ENCODE peak calls at places on chromosomes 16 and 17, in five cellular contexts. One of them, this sample, is unnamed.

GRCh38 chr17:66466933-66467367 is 164.5 kb downstream of the PRKCA start:
- DNase-seq in PC-3: peak; percentile 99
- DNase-seq in neural progenitor cell: no peak
- DNase-seq in DND-41: no peak
- DNase-seq in fibroblast of lung: peak; percentile 99
- DNase-seq in this sample: no peak

GRCh38 chr16:14564323-14564722 is 65.7 kb downstream of the PARN start:
- DNase-seq in fibroblast of lung: no peak
- DNase-seq in neural progenitor cell: no peak
- DNase-seq in PC-3: peak; percentile 68
- DNase-seq in DND-41: no peak
- DNase-seq in this sample: no peak

GRCh38 chr17:62966426-62967110 is 533 bp downstream of the TANC2 start:
- DNase-seq in DND-41: peak; percentile 26
- DNase-seq in neural progenitor cell: peak; percentile 73
- DNase-seq in PC-3: peak; percentile 41
- DNase-seq in fibroblast of lung: no peak
- DNase-seq in this sample: no peak

GRCh38 chr16:88359008-88359407 is 23.8 kb upstream of the ZNF469 start:
- DNase-seq in neural progenitor cell: no peak
- DNase-seq in DND-41: no peak
- DNase-seq in PC-3: no peak
- DNase-seq in fibroblast of lung: no peak
- DNase-seq in this sample: no peak

GRCh38 chr17:38451840-38452529 is 23.7 kb downstream of the ARHGAP23 start:
- DNase-seq in neural progenitor cell: peak; percentile 65
- DNase-seq in PC-3: no peak
- DNase-seq in fibroblast of lung: peak; percentile 82
- DNase-seq in DND-41: peak; percentile 19
- DNase-seq in this sample: peak; percentile 42

GRCh38 chr16:71574702-71575101 is 2.2 kb downstream of the TAT start:
- DNase-seq in neural progenitor cell: no peak
- DNase-seq in DND-41: no peak
- DNase-seq in PC-3: no peak
- DNase-seq in fibroblast of lung: no peak
- DNase-seq in this sample: no peak

GRCh38 chr17:31680126-31680525 is 178.9 kb downstream of the COPRS start:
- DNase-seq in neural progenitor cell: no peak
- DNase-seq in DND-41: no peak
- DNase-seq in fibroblast of lung: no peak
- DNase-seq in PC-3: no peak
- DNase-seq in this sample: no peak

GRCh38 chr17:5826384-5826783 is 242.1 kb upstream of the NLRP1 start:
- DNase-seq in neural progenitor cell: no peak
- DNase-seq in PC-3: peak; percentile 82
- DNase-seq in DND-41: no peak
- DNase-seq in fibroblast of lung: no peak
- DNase-seq in this sample: no peak

GRCh38 chr17:73250851-73251640 is 10.6 kb downstream of the CPSF4L start:
- DNase-seq in PC-3: no peak
- DNase-seq in fibroblast of lung: no peak
- DNase-seq in DND-41: no peak
- DNase-seq in neural progenitor cell: no peak
- DNase-seq in this sample: no peak

GRCh38 chr16:89210904-89211515 is 6.5 kb upstream of the ZNF778 start:
- DNase-seq in neural progenitor cell: no peak
- DNase-seq in DND-41: no peak
- DNase-seq in PC-3: no peak
- DNase-seq in fibroblast of lung: no peak
- DNase-seq in this sample: no peak

GRCh38 chr17:45316271-45317112 is at the start of gene MAP3K14:
- DNase-seq in DND-41: peak; percentile 71
- DNase-seq in fibroblast of lung: peak; percentile 74
- DNase-seq in neural progenitor cell: peak; percentile 89
- DNase-seq in PC-3: peak; percentile 67
- DNase-seq in this sample: no peak

GRCh38 chr16:2815299-2815771 is 1.7 kb upstream of the PRSS21 start:
- DNase-seq in PC-3: no peak
- DNase-seq in neural progenitor cell: no peak
- DNase-seq in fibroblast of lung: no peak
- DNase-seq in DND-41: no peak
- DNase-seq in this sample: no peak

GRCh38 chr16:86578056-86578455 is 293 bp upstream of the FOXL1 start:
- DNase-seq in neural progenitor cell: no peak
- DNase-seq in PC-3: no peak
- DNase-seq in fibroblast of lung: peak; percentile 99
- DNase-seq in DND-41: no peak
- DNase-seq in this sample: no peak
- TF ChIP-seq EZH2 in neural progenitor cell: peak; percentile 38
- TF ChIP-seq EZH2 in PC-3: no peak
- TF ChIP-seq EZH2 in fibroblast of lung: no peak
- TF ChIP-seq EZH2 in DND-41: no peak
- TF ChIP-seq EZH2 in this sample: no peak

DNA sequence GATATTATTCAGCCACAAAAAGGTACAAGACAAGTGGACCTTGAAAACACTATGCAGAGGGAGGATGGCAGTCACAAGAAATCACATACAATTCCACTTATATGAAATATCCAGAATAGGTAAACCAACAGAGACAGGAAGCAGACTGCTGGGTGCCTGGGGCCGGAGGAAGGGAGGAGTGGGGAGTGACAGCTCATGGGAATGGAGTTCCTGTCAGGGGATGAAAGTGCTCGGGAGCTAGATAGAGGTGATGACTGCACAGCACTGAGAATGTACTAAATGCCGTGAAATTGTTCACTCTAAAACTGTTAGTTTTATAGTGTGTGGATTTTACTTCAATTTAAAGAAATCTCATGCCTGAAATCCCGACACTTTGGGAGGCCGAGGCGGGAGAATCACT is 74.2 kb upstream of the MED9 start:
- DNase-seq in neural progenitor cell: no peak
- DNase-seq in fibroblast of lung: no peak
- DNase-seq in DND-41: no peak
- DNase-seq in PC-3: peak; percentile 42
- DNase-seq in this sample: no peak
- H3K27ac ChIP-seq in neural progenitor cell: no peak overlapping the region
- H3K27ac ChIP-seq in fibroblast of lung: no peak overlapping the region
- H3K27ac ChIP-seq in DND-41: peak overlapping the region; percentile 96
- H3K27ac ChIP-seq in PC-3: no peak overlapping the region
- H3K27ac ChIP-seq in this sample: no peak overlapping the region

DNA sequence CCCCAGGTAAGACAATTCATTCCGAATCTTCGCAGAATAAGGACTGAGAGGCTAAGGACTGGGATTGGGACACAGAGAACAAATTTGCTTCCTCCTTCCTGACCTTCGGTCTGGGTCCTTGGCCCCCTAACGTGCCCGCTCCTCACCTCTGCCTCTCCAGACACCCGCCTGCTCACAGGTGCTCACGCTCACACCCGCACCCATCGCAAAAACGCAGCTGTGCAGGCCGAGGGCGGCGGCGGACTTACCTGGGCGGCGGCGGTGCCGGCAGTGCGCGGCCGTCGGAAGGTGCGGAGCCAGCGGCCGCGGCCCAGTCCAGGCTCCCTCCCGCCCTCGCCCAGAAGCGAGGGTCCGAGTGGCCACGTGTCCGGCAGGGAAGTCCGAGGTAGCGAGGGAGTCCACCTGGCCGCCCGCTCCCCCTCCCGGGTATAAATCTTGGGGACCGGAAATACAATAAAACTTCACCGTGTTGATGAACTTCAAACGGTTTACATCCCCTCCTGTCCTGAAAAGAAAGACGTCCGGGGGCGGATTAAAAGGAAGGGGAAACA is 7.2 kb upstream of the HOXB9 start:
- DNase-seq in PC-3: no peak
- DNase-seq in neural progenitor cell: no peak
- DNase-seq in fibroblast of lung: no peak
- DNase-seq in DND-41: no peak
- DNase-seq in this sample: no peak
- TF ChIP-seq EZH2 in PC-3: no peak
- TF ChIP-seq EZH2 in neural progenitor cell: peak; percentile 96
- TF ChIP-seq EZH2 in fibroblast of lung: peak; percentile 99
- TF ChIP-seq EZH2 in DND-41: no peak
- TF ChIP-seq EZH2 in this sample: no peak

DNA sequence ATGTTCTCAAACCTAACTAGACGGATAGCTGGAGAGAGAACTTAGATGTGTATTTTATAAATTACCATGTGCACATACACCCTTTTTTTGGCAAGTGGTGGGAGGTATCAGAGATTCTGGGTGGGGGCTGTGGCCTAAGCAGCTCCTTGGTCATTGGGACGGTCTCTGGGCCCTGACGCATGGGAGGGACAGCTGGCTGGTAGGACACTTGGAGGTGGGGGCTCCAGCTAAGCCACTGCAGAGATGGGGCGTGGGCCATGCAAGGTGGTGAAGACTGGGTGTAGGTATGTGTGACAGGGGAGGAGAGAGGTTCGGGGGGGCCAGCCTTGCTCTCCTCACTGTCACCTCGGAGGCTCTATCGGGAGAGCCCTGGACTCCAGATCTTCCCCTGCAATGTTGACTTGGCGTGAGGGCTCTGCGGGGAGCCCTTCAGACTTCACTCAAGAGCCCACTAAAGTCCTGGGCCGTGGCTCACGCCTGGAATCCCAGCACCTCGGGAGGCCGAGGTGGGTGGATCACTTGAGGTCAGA is 17.1 kb downstream of the C1QTNF1 start:
- DNase-seq in fibroblast of lung: no peak
- DNase-seq in DND-41: no peak
- DNase-seq in PC-3: no peak
- DNase-seq in neural progenitor cell: no peak
- DNase-seq in this sample: no peak
- H3K27ac ChIP-seq in fibroblast of lung: no peak overlapping the region
- H3K27ac ChIP-seq in DND-41: no peak overlapping the region
- H3K27ac ChIP-seq in PC-3: no peak overlapping the region
- H3K27ac ChIP-seq in neural progenitor cell: no peak overlapping the region
- H3K27ac ChIP-seq in this sample: no peak overlapping the region

DNA sequence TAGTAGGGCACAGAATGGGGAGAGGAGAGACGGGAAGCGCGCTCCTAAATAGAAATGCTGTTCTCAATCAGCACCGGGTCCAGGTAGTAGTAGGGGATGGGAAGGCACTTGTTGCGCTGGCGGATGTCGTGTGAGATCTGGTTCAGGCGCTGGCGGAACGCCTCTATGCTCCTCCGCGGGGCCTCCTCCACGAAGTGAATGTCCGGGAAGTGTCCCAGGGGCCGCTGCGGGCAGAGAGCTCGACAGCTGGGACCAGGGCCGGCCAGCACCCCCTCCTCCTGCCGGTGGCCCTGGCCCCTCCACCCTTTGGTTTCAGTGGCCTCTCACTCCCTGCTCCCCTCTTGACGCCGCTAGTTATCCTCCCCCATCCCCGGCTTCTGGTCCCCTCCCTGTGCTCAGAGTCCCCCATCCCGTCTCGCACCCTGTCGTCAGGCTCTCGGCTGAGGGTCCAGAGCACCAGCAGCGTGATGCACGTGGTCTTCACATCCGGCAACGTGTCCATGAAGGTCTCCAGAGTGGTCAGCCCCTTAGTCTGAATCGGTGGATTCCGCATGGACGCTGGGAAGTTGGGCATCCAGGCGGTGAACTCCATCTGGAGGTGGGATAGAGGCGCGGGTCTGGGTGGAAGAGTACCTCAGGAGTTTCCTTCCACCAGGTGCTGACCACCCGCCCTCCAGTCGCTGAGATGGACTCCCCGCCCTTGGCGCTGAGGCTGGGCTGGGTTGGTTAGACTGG is 14.6 kb downstream of the ALOX12B start:
- DNase-seq in fibroblast of lung: no peak
- DNase-seq in PC-3: no peak
- DNase-seq in DND-41: no peak
- DNase-seq in neural progenitor cell: peak; percentile 54
- DNase-seq in this sample: no peak
- TF ChIP-seq EZH2 in fibroblast of lung: peak; percentile 85
- TF ChIP-seq EZH2 in PC-3: peak; percentile 34
- TF ChIP-seq EZH2 in DND-41: no peak
- TF ChIP-seq EZH2 in neural progenitor cell: peak; percentile 76
- TF ChIP-seq EZH2 in this sample: no peak

DNA sequence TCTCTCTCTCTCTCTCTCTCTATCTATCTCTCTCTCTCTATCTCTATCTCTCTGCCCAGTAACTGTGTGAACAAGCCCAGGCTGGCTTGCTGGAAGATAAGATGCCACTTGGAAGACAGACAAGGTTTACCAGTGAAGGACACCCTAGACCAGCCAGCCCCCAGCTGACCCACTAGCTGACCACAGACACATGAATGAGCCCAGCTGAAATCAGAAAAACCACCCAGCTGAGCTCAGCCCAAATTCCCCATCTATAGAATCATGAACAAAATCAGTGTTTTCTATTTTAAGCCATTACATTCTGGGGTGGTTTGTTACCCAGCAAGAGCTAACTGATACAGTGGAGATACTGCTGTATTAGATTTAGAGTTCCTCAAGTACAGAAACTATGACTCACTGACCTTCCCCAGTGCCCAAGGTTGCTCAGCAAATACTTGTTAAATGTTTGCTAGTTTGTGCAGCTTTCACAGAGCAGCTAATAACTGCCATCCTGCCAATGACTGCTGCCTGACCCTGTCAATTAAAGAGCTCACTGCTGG is 18.0 kb downstream of the EMP2 start:
- DNase-seq in fibroblast of lung: no peak
- DNase-seq in neural progenitor cell: no peak
- DNase-seq in PC-3: peak; percentile 24
- DNase-seq in DND-41: no peak
- DNase-seq in this sample: no peak
- H3K27ac ChIP-seq in fibroblast of lung: no peak overlapping the region
- H3K27ac ChIP-seq in neural progenitor cell: no peak overlapping the region
- H3K27ac ChIP-seq in PC-3: no peak overlapping the region
- H3K27ac ChIP-seq in DND-41: no peak overlapping the region
- H3K27ac ChIP-seq in this sample: no peak overlapping the region

This sample was measured in SK-N-MC.